ENCODE peak calls at places on chromosome 18, in eight cellular contexts. E is psoas muscle; M is effector memory CD4-positive, alpha-beta T cell; B is colonic mucosa; T is hepatocyte; G is adrenal gland; Z is K562; P is H9. C is an unnamed sample. For H3K4me1, the result is how much of the 10 kb centered on the place peaks cover.

GRCh38 chr18:41244751-41245150 is 710.3 kb upstream of the PIK3C3 start:
- DNase-seq in E (no peak), M (no peak), B (no peak), T (no peak), G (no peak), Z (no peak), P (no peak), C (no peak)

GRCh38 chr18:25288340-25288955 is 63.5 kb downstream of the ZNF521 start:
- DNase-seq in E (no peak), M (no peak), B (no peak), T (no peak), G (no peak), Z (no peak), P (no peak), C (no peak)

GRCh38 chr18:75879196-75879595 is 451.7 kb upstream of the SMIM21 start:
- DNase-seq in E (no peak), M (no peak), B (no peak), T (no peak), G (peak), Z (no peak), P (no peak), C (no peak)

GRCh38 chr18:11767935-11768334 is 78.9 kb downstream of the GNAL start:
- DNase-seq in E (no peak), M (no peak), B (no peak), T (no peak), G (no peak), Z (no peak), P (no peak), C (no peak)

GRCh38 chr18:46481048-46481846 is 175.8 kb downstream of the LOXHD1 start:
- DNase-seq in E (no peak), M (peak), B (peak), T (peak), G (peak), Z (peak), P (peak), C (no peak)

GRCh38 chr18:44732604-44733003 is 51.9 kb downstream of the SETBP1 start:
- DNase-seq in E (no peak), M (no peak), B (no peak), T (no peak), G (no peak), Z (no peak), P (no peak), C (no peak)

GRCh38 chr18:55586841-55587240 is 1.2 kb downstream of the TCF4 start:
- DNase-seq in E (no peak), M (no peak), B (no peak), T (peak), G (no peak), Z (no peak), P (no peak), C (no peak)

GRCh38 chr18:46452820-46453219 is 204.2 kb downstream of the LOXHD1 start:
- DNase-seq in E (no peak), M (no peak), B (no peak), T (no peak), G (no peak), Z (no peak), P (no peak), C (no peak)

GRCh38 chr18:45166341-45167108 is 448.8 kb upstream of the SLC14A2 start:
- DNase-seq in E (peak), M (no peak), B (peak), T (peak), G (no peak), Z (no peak), P (no peak), C (no peak)

GRCh38 chr18:48703033-48703386 is 164.2 kb downstream of the CTIF start:
- DNase-seq in E (no peak), M (no peak), B (no peak), T (no peak), G (no peak), Z (no peak), P (no peak), C (no peak)

GRCh38 chr18:58694720-58695468 is 23.6 kb downstream of the MALT1 start:
- DNase-seq in E (no peak), M (no peak), B (no peak), T (no peak), G (no peak), Z (peak), P (no peak), C (no peak)

GRCh38 chr18:58694221-58694620 is 23.0 kb downstream of the MALT1 start:
- DNase-seq in E (no peak), M (no peak), B (no peak), T (no peak), G (no peak), Z (no peak), P (no peak), C (no peak)

GRCh38 chr18:58695772-58696171 is 24.5 kb downstream of the MALT1 start:
- DNase-seq in E (no peak), M (no peak), B (no peak), T (no peak), G (no peak), Z (no peak), P (no peak), C (no peak)

GRCh38 chr18:58699551-58699950 is 28.3 kb downstream of the MALT1 start:
- DNase-seq in E (no peak), M (no peak), B (no peak), T (peak), G (no peak), Z (peak), P (no peak), C (no peak)

GRCh38 chr18:58697131-58697530 is 25.9 kb downstream of the MALT1 start:
- DNase-seq in E (no peak), M (no peak), B (no peak), T (no peak), G (no peak), Z (no peak), P (no peak), C (no peak)
- H3K4me1 ChIP-seq in E (under half), M (under half), B (under half), T (under half), G (under half), Z (under half), P (under half), C (under half)

GRCh38 chr18:5518899-5519371 is 24.9 kb downstream of the EPB41L3 start:
- DNase-seq in E (no peak), M (no peak), B (no peak), T (peak), G (peak), Z (no peak), P (no peak), C (no peak)

GRCh38 chr18:5518179-5518770 is 25.5 kb downstream of the EPB41L3 start:
- DNase-seq in E (no peak), M (no peak), B (no peak), T (no peak), G (no peak), Z (no peak), P (no peak), C (no peak)

GRCh38 chr18:5519448-5520362 is 24.1 kb downstream of the EPB41L3 start:
- DNase-seq in E (no peak), M (no peak), B (no peak), T (no peak), G (no peak), Z (no peak), P (no peak), C (no peak)

GRCh38 chr18:5520464-5520863 is 23.3 kb downstream of the EPB41L3 start:
- DNase-seq in E (no peak), M (no peak), B (no peak), T (no peak), G (no peak), Z (no peak), P (no peak), C (no peak)

GRCh38 chr18:5521000-5521399 is 22.8 kb downstream of the EPB41L3 start:
- DNase-seq in E (no peak), M (no peak), B (no peak), T (no peak), G (no peak), Z (no peak), P (no peak), C (no peak)
- H3K27ac ChIP-seq in E (no peak), M (no peak), B (no peak), T (no peak), G (peak), Z (no peak), P (no peak), C (no peak)

DNA sequence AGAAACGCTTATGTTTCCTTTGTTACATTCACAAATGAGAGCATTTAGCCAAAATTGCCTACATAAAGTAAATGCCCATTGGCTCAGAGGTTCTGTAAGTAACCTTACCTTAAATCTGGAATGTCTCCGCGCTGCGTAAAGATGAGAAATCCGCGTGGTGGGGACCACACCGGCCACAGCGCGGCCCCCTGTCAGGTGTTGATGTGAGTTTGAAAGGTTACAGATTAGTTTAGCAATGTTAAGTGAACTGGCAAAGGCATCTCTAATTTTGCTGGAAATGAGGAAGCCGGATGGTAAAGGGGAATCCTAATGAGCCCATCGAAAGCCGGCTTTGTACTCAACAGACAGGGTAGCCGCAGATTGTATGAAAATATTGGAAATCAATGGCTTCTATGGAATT is 11.8 kb downstream of the SALL3 start:
- DNase-seq in E (no peak), M (no peak), B (no peak), T (no peak), G (no peak), Z (no peak), P (no peak), C (no peak)
- H3K4me1 ChIP-seq in E (under half), M (under half), B (under half), T (under half), G (under half), Z (under half), P (under half), C (under half)

GRCh38 chr18:50268022-50268747 is 1.9 kb upstream of the CFAP53 start:
- DNase-seq in E (peak), M (peak), B (peak), T (peak), G (peak), Z (no peak), P (peak), C (peak)

GRCh38 chr18:50262977-50263376 is 3.3 kb downstream of the CFAP53 start:
- DNase-seq in E (no peak), M (no peak), B (no peak), T (no peak), G (no peak), Z (no peak), P (no peak), C (no peak)

DNA sequence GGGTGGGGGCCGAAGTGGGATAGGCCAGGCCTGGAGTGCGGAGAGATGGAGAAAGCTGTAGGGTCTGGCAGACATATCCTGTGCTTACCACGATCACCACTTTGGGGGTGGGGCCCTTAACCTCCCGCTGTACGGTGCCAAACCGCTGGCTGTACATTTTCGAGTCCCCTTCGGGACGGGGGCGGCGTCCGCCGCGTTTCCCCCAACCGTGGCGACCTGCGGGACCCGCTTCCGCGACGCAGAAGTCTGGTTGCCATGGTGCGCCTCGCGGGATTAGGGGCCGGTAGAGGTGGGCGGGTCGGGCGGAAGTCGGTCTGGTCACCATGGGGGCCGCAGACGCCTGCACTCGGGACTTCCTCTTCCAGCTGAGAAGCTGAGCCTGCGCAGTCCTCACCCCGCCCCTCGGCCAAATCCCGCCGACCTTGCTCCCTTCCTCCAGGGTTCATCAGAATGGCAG is at the start of gene CFAP53:
- DNase-seq in E (peak), M (peak), B (peak), T (peak), G (peak), Z (no peak), P (peak), C (peak)
- H3K27ac ChIP-seq in E (no peak), M (peak), B (no peak), T (no peak), G (peak), Z (no peak), P (no peak), C (no peak)

C was measured in aorta.